ENCODE peak calls at places on chromosomes 13 and 19, in seven cellular contexts. One of them, this sample, is unnamed. For H3K27me3, the result is how much of the 10 kb centered on the place peaks cover.

GRCh38 chr13:50014404-50014803 is 840 bp upstream of the KCNRG start:
- DNase-seq in SJSA1: no peak
- DNase-seq in CD8-positive, alpha-beta memory T cell: no peak
- DNase-seq in uterus: no peak
- DNase-seq in GM23248: no peak
- DNase-seq in AG04450: no peak
- DNase-seq in BJ: no peak
- DNase-seq in this sample: no peak

GRCh38 chr19:38617764-38618589 is at the start of gene MAP4K1:
- DNase-seq in CD8-positive, alpha-beta memory T cell: peak
- DNase-seq in SJSA1: no peak
- DNase-seq in GM23248: no peak
- DNase-seq in BJ: no peak
- DNase-seq in uterus: no peak
- DNase-seq in AG04450: no peak
- DNase-seq in this sample: peak

GRCh38 chr13:57633950-57634828 is 2.6 kb downstream of the PCDH17 start:
- DNase-seq in GM23248: no peak
- DNase-seq in BJ: no peak
- DNase-seq in SJSA1: no peak
- DNase-seq in AG04450: no peak
- DNase-seq in CD8-positive, alpha-beta memory T cell: no peak
- DNase-seq in uterus: no peak
- DNase-seq in this sample: no peak

GRCh38 chr19:12346896-12347295 is 13.5 kb upstream of the ZNF563 start:
- DNase-seq in BJ: no peak
- DNase-seq in SJSA1: no peak
- DNase-seq in GM23248: no peak
- DNase-seq in AG04450: no peak
- DNase-seq in CD8-positive, alpha-beta memory T cell: no peak
- DNase-seq in uterus: no peak
- DNase-seq in this sample: no peak

GRCh38 chr13:100106705-100107104 is 17.8 kb downstream of the PCCA start:
- DNase-seq in uterus: no peak
- DNase-seq in CD8-positive, alpha-beta memory T cell: no peak
- DNase-seq in BJ: no peak
- DNase-seq in AG04450: no peak
- DNase-seq in GM23248: no peak
- DNase-seq in SJSA1: no peak
- DNase-seq in this sample: no peak

GRCh38 chr13:107941345-107942029 is 273.8 kb downstream of the LIG4 start:
- DNase-seq in uterus: no peak
- DNase-seq in AG04450: no peak
- DNase-seq in SJSA1: no peak
- DNase-seq in BJ: no peak
- DNase-seq in CD8-positive, alpha-beta memory T cell: no peak
- DNase-seq in GM23248: no peak
- DNase-seq in this sample: no peak

GRCh38 chr13:112154301-112155060 is 87.5 kb downstream of the SOX1 start:
- DNase-seq in SJSA1: no peak
- DNase-seq in CD8-positive, alpha-beta memory T cell: no peak
- DNase-seq in AG04450: no peak
- DNase-seq in BJ: no peak
- DNase-seq in uterus: no peak
- DNase-seq in GM23248: no peak
- DNase-seq in this sample: no peak

GRCh38 chr19:10748924-10749434 is 31.1 kb downstream of the DNM2 start:
- DNase-seq in uterus: no peak
- DNase-seq in AG04450: no peak
- DNase-seq in BJ: no peak
- DNase-seq in GM23248: peak
- DNase-seq in SJSA1: peak
- DNase-seq in CD8-positive, alpha-beta memory T cell: no peak
- DNase-seq in this sample: no peak

GRCh38 chr13:73131247-73131646 is 72.4 kb downstream of the KLF5 start:
- DNase-seq in CD8-positive, alpha-beta memory T cell: no peak
- DNase-seq in AG04450: no peak
- DNase-seq in BJ: no peak
- DNase-seq in GM23248: no peak
- DNase-seq in SJSA1: no peak
- DNase-seq in uterus: no peak
- DNase-seq in this sample: no peak

GRCh38 chr13:45327253-45327954 is 13.6 kb downstream of the TPT1 start:
- DNase-seq in BJ: no peak
- DNase-seq in GM23248: no peak
- DNase-seq in uterus: no peak
- DNase-seq in AG04450: no peak
- DNase-seq in CD8-positive, alpha-beta memory T cell: no peak
- DNase-seq in SJSA1: no peak
- DNase-seq in this sample: no peak

GRCh38 chr19:13833330-13834265 is 38.4 kb downstream of the ZSWIM4 start:
- DNase-seq in BJ: no peak
- DNase-seq in AG04450: peak
- DNase-seq in GM23248: peak
- DNase-seq in CD8-positive, alpha-beta memory T cell: peak
- DNase-seq in uterus: peak
- DNase-seq in SJSA1: peak
- DNase-seq in this sample: peak

GRCh38 chr19:3266792-3267469 is 42.5 kb downstream of the CELF5 start:
- DNase-seq in uterus: no peak
- DNase-seq in SJSA1: peak
- DNase-seq in BJ: no peak
- DNase-seq in CD8-positive, alpha-beta memory T cell: no peak
- DNase-seq in AG04450: no peak
- DNase-seq in GM23248: no peak
- DNase-seq in this sample: no peak

GRCh38 chr19:58469241-58470013 is 2.5 kb downstream of the ZNF324 start:
- DNase-seq in AG04450: no peak
- DNase-seq in uterus: no peak
- DNase-seq in CD8-positive, alpha-beta memory T cell: no peak
- DNase-seq in SJSA1: no peak
- DNase-seq in BJ: no peak
- DNase-seq in GM23248: no peak
- DNase-seq in this sample: no peak

GRCh38 chr19:58466760-58467589 is at the start of gene ZNF324:
- DNase-seq in SJSA1: peak
- DNase-seq in GM23248: peak
- DNase-seq in BJ: peak
- DNase-seq in AG04450: peak
- DNase-seq in uterus: peak
- DNase-seq in CD8-positive, alpha-beta memory T cell: peak
- DNase-seq in this sample: peak

GRCh38 chr19:58466089-58466759 is 656 bp upstream of the ZNF324 start:
- DNase-seq in CD8-positive, alpha-beta memory T cell: no peak
- DNase-seq in BJ: no peak
- DNase-seq in uterus: no peak
- DNase-seq in AG04450: no peak
- DNase-seq in SJSA1: no peak
- DNase-seq in GM23248: no peak
- DNase-seq in this sample: no peak

GRCh38 chr19:58471736-58472135 is 4.4 kb upstream of the ZNF446 start:
- DNase-seq in GM23248: no peak
- DNase-seq in CD8-positive, alpha-beta memory T cell: no peak
- DNase-seq in SJSA1: no peak
- DNase-seq in AG04450: no peak
- DNase-seq in uterus: no peak
- DNase-seq in BJ: no peak
- DNase-seq in this sample: no peak

DNA sequence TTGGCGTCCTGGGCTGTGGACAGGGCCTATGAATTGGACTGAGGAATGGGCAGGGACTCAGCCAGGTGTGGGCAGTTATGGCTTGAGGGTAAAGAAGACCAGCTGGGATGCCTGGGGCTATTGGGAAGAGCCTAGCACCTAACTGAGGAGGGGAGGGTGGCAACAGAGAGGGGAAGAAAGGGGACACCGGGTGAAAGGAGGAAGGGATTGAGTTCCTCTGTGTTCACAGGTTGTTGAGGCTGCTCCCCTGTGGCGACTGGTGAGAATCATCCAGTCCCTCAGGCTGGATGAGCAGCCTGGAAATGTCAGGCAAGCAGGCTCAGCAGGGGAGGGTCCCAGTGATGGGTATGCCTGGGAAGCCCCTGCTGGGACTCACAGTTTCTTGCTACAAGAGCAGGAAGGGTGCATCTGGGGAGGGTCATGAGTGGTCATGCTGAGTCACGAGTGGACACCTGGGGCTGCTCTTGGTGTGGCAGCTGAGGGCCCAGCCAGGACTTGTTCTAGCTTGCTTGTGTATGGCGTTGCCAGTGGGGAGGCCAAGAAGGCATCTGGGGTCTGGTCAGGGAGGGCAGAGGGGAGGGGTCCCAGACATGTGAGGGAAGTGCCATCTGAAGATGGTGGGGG is 1.4 kb downstream of the ZNF324 start:
- DNase-seq in GM23248: peak
- DNase-seq in SJSA1: no peak
- DNase-seq in AG04450: no peak
- DNase-seq in CD8-positive, alpha-beta memory T cell: no peak
- DNase-seq in BJ: no peak
- DNase-seq in uterus: no peak
- DNase-seq in this sample: no peak
- H3K4me3 ChIP-seq in GM23248: peak
- H3K4me3 ChIP-seq in SJSA1: peak
- H3K4me3 ChIP-seq in AG04450: peak
- H3K4me3 ChIP-seq in CD8-positive, alpha-beta memory T cell: no peak
- H3K4me3 ChIP-seq in BJ: peak
- H3K4me3 ChIP-seq in uterus: no peak
- H3K4me3 ChIP-seq in this sample: no peak

GRCh38 chr19:41476583-41476982 is 33.6 kb downstream of the ERICH4 start:
- DNase-seq in BJ: no peak
- DNase-seq in CD8-positive, alpha-beta memory T cell: no peak
- DNase-seq in SJSA1: no peak
- DNase-seq in GM23248: no peak
- DNase-seq in uterus: no peak
- DNase-seq in AG04450: no peak
- DNase-seq in this sample: no peak
- H3K27me3 ChIP-seq in BJ: under half
- H3K27me3 ChIP-seq in CD8-positive, alpha-beta memory T cell: under half
- H3K27me3 ChIP-seq in SJSA1: under half
- H3K27me3 ChIP-seq in GM23248: under half
- H3K27me3 ChIP-seq in uterus: under half
- H3K27me3 ChIP-seq in AG04450: under half
- H3K27me3 ChIP-seq in this sample: under half

GRCh38 chr19:55272142-55272541 is 7.8 kb downstream of the HSPBP1 start:
- DNase-seq in uterus: no peak
- DNase-seq in BJ: no peak
- DNase-seq in GM23248: peak
- DNase-seq in CD8-positive, alpha-beta memory T cell: no peak
- DNase-seq in SJSA1: no peak
- DNase-seq in AG04450: no peak
- DNase-seq in this sample: no peak
- H3K4me3 ChIP-seq in uterus: no peak
- H3K4me3 ChIP-seq in BJ: no peak
- H3K4me3 ChIP-seq in GM23248: no peak
- H3K4me3 ChIP-seq in CD8-positive, alpha-beta memory T cell: no peak
- H3K4me3 ChIP-seq in SJSA1: no peak
- H3K4me3 ChIP-seq in AG04450: no peak
- H3K4me3 ChIP-seq in this sample: no peak

GRCh38 chr13:26523007-26523406 is 34.5 kb upstream of the WASF3 start:
- DNase-seq in AG04450: no peak
- DNase-seq in BJ: no peak
- DNase-seq in CD8-positive, alpha-beta memory T cell: no peak
- DNase-seq in SJSA1: no peak
- DNase-seq in GM23248: no peak
- DNase-seq in uterus: no peak
- DNase-seq in this sample: no peak

GRCh38 chr13:26517931-26518330 is 39.6 kb upstream of the WASF3 start:
- DNase-seq in GM23248: no peak
- DNase-seq in SJSA1: no peak
- DNase-seq in CD8-positive, alpha-beta memory T cell: no peak
- DNase-seq in BJ: no peak
- DNase-seq in AG04450: no peak
- DNase-seq in uterus: no peak
- DNase-seq in this sample: no peak

GRCh38 chr13:26515721-26516120 is 41.8 kb upstream of the WASF3 start:
- DNase-seq in BJ: no peak
- DNase-seq in CD8-positive, alpha-beta memory T cell: no peak
- DNase-seq in AG04450: no peak
- DNase-seq in SJSA1: no peak
- DNase-seq in uterus: no peak
- DNase-seq in GM23248: no peak
- DNase-seq in this sample: no peak

GRCh38 chr13:26513931-26514330 is 43.6 kb upstream of the WASF3 start:
- DNase-seq in BJ: no peak
- DNase-seq in CD8-positive, alpha-beta memory T cell: no peak
- DNase-seq in GM23248: no peak
- DNase-seq in AG04450: no peak
- DNase-seq in uterus: no peak
- DNase-seq in SJSA1: no peak
- DNase-seq in this sample: no peak

DNA sequence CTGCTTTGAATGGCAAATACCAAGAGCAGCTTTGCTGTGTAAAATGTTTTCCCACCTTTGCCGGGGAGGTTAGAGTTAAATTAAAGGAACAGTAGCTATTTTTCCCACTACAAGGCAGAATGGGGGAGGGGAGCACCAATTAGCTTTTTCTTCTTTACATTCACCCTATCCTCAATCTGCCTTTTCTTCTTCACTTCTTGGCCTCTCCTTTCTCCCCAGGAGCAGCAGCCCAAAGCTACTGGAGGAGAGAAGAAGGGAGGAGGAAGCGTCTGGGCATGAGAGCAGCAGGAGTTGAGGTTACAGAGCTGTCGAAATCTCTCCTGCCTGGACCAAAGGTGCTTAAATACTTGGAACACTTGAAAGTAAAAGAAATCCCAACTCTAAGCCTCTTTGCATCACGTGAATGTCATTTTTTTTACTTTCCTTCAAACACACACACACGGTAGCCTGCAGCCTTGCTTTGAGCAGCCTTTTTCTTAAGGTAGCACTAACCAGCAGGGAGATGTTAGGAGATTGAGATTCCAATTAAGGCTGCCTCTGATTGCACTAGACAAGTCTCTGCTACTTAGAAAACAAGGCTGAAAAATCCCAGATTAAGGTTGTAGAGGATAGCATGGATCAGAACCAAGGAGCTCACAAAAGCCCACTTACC is 38.9 kb upstream of the WASF3 start:
- DNase-seq in uterus: no peak
- DNase-seq in AG04450: no peak
- DNase-seq in CD8-positive, alpha-beta memory T cell: no peak
- DNase-seq in BJ: no peak
- DNase-seq in GM23248: no peak
- DNase-seq in SJSA1: no peak
- DNase-seq in this sample: no peak
- H3K27me3 ChIP-seq in uterus: under half
- H3K27me3 ChIP-seq in AG04450: under half
- H3K27me3 ChIP-seq in CD8-positive, alpha-beta memory T cell: under half
- H3K27me3 ChIP-seq in BJ: under half
- H3K27me3 ChIP-seq in GM23248: under half
- H3K27me3 ChIP-seq in SJSA1: under half
- H3K27me3 ChIP-seq in this sample: under half

This sample was measured in effector memory CD4-positive, alpha-beta T cell.